ENCODE peak calls at places on chromosomes 6 and 20, in four cellular contexts. P is WTC11, R is HepG2, D is GM12878. N is an unnamed sample.
A peak's percentile ranks its signal among the peaks of the same experiment; 100 is the strongest.

GRCh38 chr6:50076431-50076830 is 26.7 kb upstream of the DEFB112 start:
- DNase-seq in P (no peak), R (no peak), D (no peak), N (no peak)

GRCh38 chr6:142705054-142705453 is 239.9 kb downstream of the HIVEP2 start:
- DNase-seq in P (no peak), R (no peak), D (no peak), N (no peak)

GRCh38 chr6:293185-294174 is 1.2 kb downstream of the DUSP22 start:
- DNase-seq in P (no peak), R (no peak), D (no peak), N (no peak)

GRCh38 chr20:10433014-10433622 is 904 bp downstream of the MKKS start:
- DNase-seq in P (no peak), R (peak; percentile 44), D (no peak), N (no peak)

GRCh38 chr20:61037498-61037897 is 214.6 kb upstream of the CDH4 start:
- DNase-seq in P (no peak), R (no peak), D (no peak), N (no peak)

GRCh38 chr6:43924222-43924702 is 154.3 kb downstream of the VEGFA start:
- DNase-seq in P (no peak), R (no peak), D (peak; percentile 21), N (no peak)

GRCh38 chr6:55869731-55870130 is 5.7 kb downstream of the BMP5 start:
- DNase-seq in P (no peak), R (no peak), D (no peak), N (no peak)

GRCh38 chr6:94501546-94501945 is 1075.8 kb upstream of the MANEA start:
- DNase-seq in P (no peak), R (peak; percentile 1), D (no peak), N (no peak)

GRCh38 chr6:28005975-28006374 is 48.9 kb downstream of the OR2B6 start:
- DNase-seq in P (no peak), R (no peak), D (no peak), N (no peak)

GRCh38 chr6:105174512-105174911 is 5.3 kb downstream of the POPDC3 start:
- DNase-seq in P (no peak), R (no peak), D (no peak), N (no peak)

GRCh38 chr6:104540743-104541142 is 319.0 kb downstream of the HACE1 start:
- DNase-seq in P (no peak), R (no peak), D (no peak), N (no peak)

GRCh38 chr6:141252828-141253608 is 879.7 kb upstream of the GJE1 start:
- DNase-seq in P (no peak), R (no peak), D (no peak), N (no peak)

GRCh38 chr6:5672581-5673011 is 334.1 kb downstream of the NRN1 start:
- DNase-seq in P (no peak), R (no peak), D (no peak), N (peak; percentile 53)

GRCh38 chr6:159931112-159931511 is 37.8 kb upstream of the IGF2R start:
- DNase-seq in P (no peak), R (no peak), D (peak; percentile 88), N (no peak)

GRCh38 chr20:4813839-4814695 is 92.4 kb downstream of the PRND start:
- DNase-seq in P (no peak), R (no peak), D (peak; percentile 91), N (no peak)

GRCh38 chr6:21922086-21922485 is 328.5 kb downstream of the SOX4 start:
- DNase-seq in P (no peak), R (no peak), D (no peak), N (no peak)

GRCh38 chr6:117328005-117328389 is 62.6 kb downstream of the VGLL2 start:
- DNase-seq in P (no peak), R (no peak), D (no peak), N (no peak)

GRCh38 chr20:31494131-31494530 is 19.0 kb downstream of the REM1 start:
- DNase-seq in P (peak; percentile 68), R (peak; percentile 81), D (no peak), N (peak; percentile 72)

GRCh38 chr6:129677634-129678325 is 32.2 kb downstream of the ARHGAP18 start:
- DNase-seq in P (no peak), R (no peak), D (no peak), N (peak; percentile 35)

GRCh38 chr6:31733734-31734133 is 2.6 kb downstream of the CLIC1 start:
- DNase-seq in P (no peak), R (no peak), D (no peak), N (no peak)

GRCh38 chr6:5081955-5082354 is 3.2 kb upstream of the PPP1R3G start:
- DNase-seq in P (no peak), R (no peak), D (no peak), N (no peak)

GRCh38 chr20:21522479-21523397 is 8.9 kb upstream of the NKX2-2 start:
- DNase-seq in P (peak; percentile 42), R (no peak), D (no peak), N (no peak)
- TF ChIP-seq CREM in P (no peak), R (no peak), D (no peak), N (no peak)

GRCh38 chr6:134003542-134003951 is 48.9 kb downstream of the SLC2A12 start:
- DNase-seq in P (no peak), R (no peak), D (no peak), N (no peak)

GRCh38 chr6:134000443-134000842 is 47.4 kb downstream of the TBPL1 start:
- DNase-seq in P (no peak), R (no peak), D (no peak), N (no peak)

GRCh38 chr6:134005824-134006223 is 46.6 kb downstream of the SLC2A12 start:
- DNase-seq in P (no peak), R (no peak), D (no peak), N (no peak)

GRCh38 chr6:134004714-134005113 is 47.7 kb downstream of the SLC2A12 start:
- DNase-seq in P (no peak), R (no peak), D (no peak), N (no peak)

GRCh38 chr6:134002821-134003220 is 49.6 kb downstream of the SLC2A12 start:
- DNase-seq in P (no peak), R (no peak), D (no peak), N (no peak)
- TF ChIP-seq NR2C2 in P (no peak), R (no peak), D (no peak), N (no peak)

DNA sequence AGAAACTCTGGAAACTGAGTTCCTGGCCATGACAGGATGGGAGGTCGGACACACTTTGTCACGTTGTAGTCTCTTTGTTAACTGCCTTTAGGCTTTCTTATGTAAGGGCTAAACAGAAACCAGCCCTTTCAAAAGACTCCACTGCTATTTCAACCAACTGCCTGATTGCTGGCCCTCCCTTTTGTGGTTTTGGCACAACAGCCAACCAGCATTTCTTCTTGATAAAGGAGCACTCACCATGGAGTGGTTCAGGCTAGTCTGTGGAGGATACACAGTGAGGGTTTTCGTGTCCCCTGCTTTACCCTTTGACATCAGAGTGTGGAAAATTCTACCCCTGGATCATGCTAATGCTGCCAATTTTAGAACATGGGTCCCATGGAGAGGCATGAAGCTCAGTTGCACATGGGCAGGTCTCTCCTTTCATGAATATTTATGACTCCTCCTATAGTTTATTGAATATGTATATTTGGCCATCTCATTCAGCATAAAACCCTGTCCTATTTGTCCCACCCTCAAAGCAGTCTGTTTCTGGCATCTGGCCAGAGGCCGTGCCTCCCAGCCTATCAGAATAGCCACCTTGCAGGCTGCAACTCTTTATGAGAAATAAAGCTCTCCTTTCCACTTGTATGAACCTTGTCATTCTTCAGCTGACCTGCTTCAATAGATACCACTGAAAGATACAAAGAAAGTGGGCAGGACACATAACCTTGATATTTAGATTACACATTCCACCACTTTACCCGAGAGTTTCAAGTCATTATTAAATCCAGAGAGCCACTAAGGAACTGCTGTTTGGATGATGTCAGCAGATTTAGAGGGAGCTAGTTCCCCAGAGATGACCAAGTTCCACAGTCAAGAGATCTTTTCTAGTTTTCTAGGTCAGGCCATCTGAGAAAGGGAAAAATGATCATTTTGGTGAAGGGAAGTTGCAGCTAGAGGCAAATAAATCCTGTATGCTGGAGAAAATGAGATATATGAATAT is 148.2 kb downstream of the HS3ST5 start:
- DNase-seq in P (no peak), R (no peak), D (no peak), N (no peak)
- TF ChIP-seq CREM in P (no peak), R (no peak), D (no peak), N (no peak)

DNA sequence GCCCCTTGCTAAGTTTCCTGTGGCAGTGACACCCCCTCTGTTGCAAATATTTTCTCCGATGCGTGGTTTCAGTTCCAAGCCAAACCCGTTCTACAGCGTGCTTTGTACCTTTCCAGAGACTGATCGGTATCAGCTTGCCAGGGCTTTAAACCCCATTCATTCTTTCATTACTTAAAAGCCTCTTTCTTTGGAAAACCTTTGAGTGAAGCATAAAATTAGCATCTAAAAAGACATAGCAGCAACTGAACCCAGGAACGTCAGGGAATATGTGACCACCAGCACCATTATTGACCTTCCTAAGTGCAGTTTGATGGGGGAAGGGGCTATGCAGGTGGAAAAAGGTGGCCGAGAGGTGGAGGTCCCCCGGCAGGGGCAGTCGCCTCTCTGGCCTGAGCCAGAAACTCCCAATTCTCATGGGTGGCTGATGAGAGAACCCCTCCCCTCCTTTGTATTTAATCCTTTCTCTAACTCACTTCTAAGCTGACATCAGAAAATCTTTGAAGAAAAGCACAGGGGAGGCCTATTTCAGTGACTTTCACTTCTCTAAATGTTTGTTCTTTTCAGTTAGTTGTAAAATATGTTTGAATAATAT is 89.4 kb downstream of the RSPH3 start:
- DNase-seq in P (peak; percentile 70), R (no peak), D (peak; percentile 54), N (no peak)
- TF ChIP-seq NR2C2 in P (no peak), R (no peak), D (no peak), N (no peak)

DNA sequence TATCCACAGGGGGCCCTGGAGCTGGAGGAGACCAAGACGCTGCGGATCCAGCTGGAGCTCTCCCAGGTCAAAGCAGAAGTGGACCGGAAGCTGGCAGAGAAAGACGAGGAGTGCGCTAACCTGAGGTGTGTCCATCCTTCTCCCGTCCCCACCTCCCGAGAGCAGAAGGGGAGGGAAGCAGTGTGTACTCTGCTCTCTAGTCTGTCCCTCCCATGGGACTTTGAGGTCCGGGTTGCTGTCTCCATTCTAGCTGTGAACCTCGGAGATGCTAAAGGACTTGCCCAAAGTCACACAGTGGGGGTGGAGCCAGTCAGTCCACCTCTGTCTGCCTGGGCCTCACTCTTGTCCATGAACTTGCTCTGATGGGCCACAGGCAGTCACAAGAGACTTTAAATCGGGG is 44.1 kb downstream of the MYH7B start:
- DNase-seq in P (no peak), R (no peak), D (no peak), N (no peak)
- TF ChIP-seq CREM in P (no peak), R (no peak), D (no peak), N (no peak)